ENCODE peak calls at places on chromosome 4, in six cellular contexts. Q is breast epithelium, K is DND-41, I is psoas muscle, S is mammary epithelial cell, U is fibroblast of lung. V is an unnamed sample.

GRCh38 chr4:53562409-53562808 is 28.9 kb downstream of the LNX1 start:
- DNase-seq in S (no peak), K (no peak), I (no peak), U (no peak), Q (no peak), V (no peak)

GRCh38 chr4:81460115-81460836 is 11.4 kb downstream of the RASGEF1B start:
- DNase-seq in S (no peak), I (no peak), K (no peak), U (no peak), Q (no peak), V (no peak)

GRCh38 chr4:76213415-76214268 is at the start of gene SCARB2:
- DNase-seq in Q (peak; percentile 86), K (peak; percentile 69), U (peak; percentile 85), S (peak; percentile 84), I (peak; percentile 92), V (peak; percentile 90)

GRCh38 chr4:55396305-55397023 is 707 bp downstream of the TMEM165 start:
- DNase-seq in S (peak; percentile 41), U (peak; percentile 79), I (peak; percentile 54), K (peak; percentile 53), Q (no peak), V (peak; percentile 66)

GRCh38 chr4:29113960-29114359 is 1606.2 kb upstream of the PCDH7 start:
- DNase-seq in S (no peak), I (no peak), Q (no peak), K (no peak), U (no peak), V (no peak)

GRCh38 chr4:74608151-74608949 is 163.4 kb downstream of the AREG start:
- DNase-seq in U (no peak), S (peak; percentile 89), I (no peak), Q (no peak), K (no peak), V (no peak)

GRCh38 chr4:99180367-99181169 is 36.5 kb upstream of the ADH4 start:
- DNase-seq in I (no peak), K (no peak), U (peak; percentile 87), S (peak; percentile 74), Q (no peak), V (no peak)

GRCh38 chr4:137125011-137125410 is 407.3 kb downstream of the PCDH18 start:
- DNase-seq in U (peak; percentile 17), K (no peak), S (peak; percentile 12), Q (no peak), I (no peak), V (no peak)

GRCh38 chr4:87240341-87240740 is 19.9 kb upstream of the KLHL8 start:
- DNase-seq in U (no peak), I (no peak), Q (no peak), K (no peak), S (no peak), V (no peak)

GRCh38 chr4:77586953-77587383 is 18.7 kb upstream of the CXCL13 start:
- DNase-seq in I (no peak), S (peak; percentile 82), Q (no peak), U (no peak), K (no peak), V (no peak)

GRCh38 chr4:45741897-45742296 is 382.0 kb downstream of the GABRG1 start:
- DNase-seq in U (no peak), I (no peak), Q (no peak), S (peak; percentile 5), K (no peak), V (no peak)

GRCh38 chr4:125262079-125262478 is 52.7 kb upstream of the FAT4 start:
- DNase-seq in S (no peak), Q (no peak), U (no peak), I (no peak), K (no peak), V (no peak)

GRCh38 chr4:183272384-183272783 is 47.7 kb downstream of the CLDN22 start:
- DNase-seq in I (no peak), S (no peak), K (no peak), Q (no peak), U (no peak), V (no peak)

GRCh38 chr4:15653864-15654391 is 1.2 kb downstream of the FBXL5 start:
- DNase-seq in K (peak; percentile 31), I (no peak), S (peak; percentile 66), Q (no peak), U (peak; percentile 77), V (no peak)

GRCh38 chr4:145679991-145680455 is at the start of gene C4orf51:
- DNase-seq in K (no peak), Q (no peak), S (peak; percentile 30), U (peak; percentile 56), I (no peak), V (no peak)

GRCh38 chr4:88497859-88498409 is 25.6 kb downstream of the PYURF start:
- DNase-seq in I (no peak), Q (no peak), S (no peak), U (no peak), K (no peak), V (no peak)

GRCh38 chr4:20348411-20348810 is 96.7 kb downstream of the SLIT2 start:
- DNase-seq in Q (no peak), S (no peak), K (no peak), I (no peak), U (no peak), V (no peak)

GRCh38 chr4:121156822-121157769 is 7.0 kb downstream of the TNIP3 start:
- DNase-seq in S (no peak), I (peak; percentile 15), Q (no peak), K (no peak), U (peak; percentile 25), V (peak; percentile 88)

GRCh38 chr4:136103616-136104015 is 1428.7 kb downstream of the PCDH18 start:
- DNase-seq in U (no peak), S (no peak), I (no peak), K (no peak), Q (no peak), V (no peak)

GRCh38 chr4:154332681-154333421 is 158.7 kb downstream of the DCHS2 start:
- DNase-seq in S (no peak), Q (no peak), U (peak; percentile 20), I (peak; percentile 19), K (peak; percentile 27), V (peak; percentile 31)

GRCh38 chr4:147787204-147787603 is 55.3 kb downstream of the ARHGAP10 start:
- DNase-seq in Q (no peak), U (no peak), I (peak; percentile 52), S (no peak), K (no peak), V (no peak)

GRCh38 chr4:78876568-78877320 is 62.5 kb downstream of the PAQR3 start:
- DNase-seq in U (peak; percentile 65), I (no peak), S (peak; percentile 20), K (no peak), Q (no peak), V (no peak)

GRCh38 chr4:137032242-137032641 is 500.1 kb downstream of the PCDH18 start:
- DNase-seq in I (no peak), U (peak; percentile 7), S (no peak), Q (no peak), K (no peak), V (no peak)

GRCh38 chr4:40409835-40410234 is 74.7 kb downstream of the CHRNA9 start:
- DNase-seq in Q (no peak), I (no peak), K (no peak), S (peak; percentile 56), U (peak; percentile 42), V (no peak)

DNA sequence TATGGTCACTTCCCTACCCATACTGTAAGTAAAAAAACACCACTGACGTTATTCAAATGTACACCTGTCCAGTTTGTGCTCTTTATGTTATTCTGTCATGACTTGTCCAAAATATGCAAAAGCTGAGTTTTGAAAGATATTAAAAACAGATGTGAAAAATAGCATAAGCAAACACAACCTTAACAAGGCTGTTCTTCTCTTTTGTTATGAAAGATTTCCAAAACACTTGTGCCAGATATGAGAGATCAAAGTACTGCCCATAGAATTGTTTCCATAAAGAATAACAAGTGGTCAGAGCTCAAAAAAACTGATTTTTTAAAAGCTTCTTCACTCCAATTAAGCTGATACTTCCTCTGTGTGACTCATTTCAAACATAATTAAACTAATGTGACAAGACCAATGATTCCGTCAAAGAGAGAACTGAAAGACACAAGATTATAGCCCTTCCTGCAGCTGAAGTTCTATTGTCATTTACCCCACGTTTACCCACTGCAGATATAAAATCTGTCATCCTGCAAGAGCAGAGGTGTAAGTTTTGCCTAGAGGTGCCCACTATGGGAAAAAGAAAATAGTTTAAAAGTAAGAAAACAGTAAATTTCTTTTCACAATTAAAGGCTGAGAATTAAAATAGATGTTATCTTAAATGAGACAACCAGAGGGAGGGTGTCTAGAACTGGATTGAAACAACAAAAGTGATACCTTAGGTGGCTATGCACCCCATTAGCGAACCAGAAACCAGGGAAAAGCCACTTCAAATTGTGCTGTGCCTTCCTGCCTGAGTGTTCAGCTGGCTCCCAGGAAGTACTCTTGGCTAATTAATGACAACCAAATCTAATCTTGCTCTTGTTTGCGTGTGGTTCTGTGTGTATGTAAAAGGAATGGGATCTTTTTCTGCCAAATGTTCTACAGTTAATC is 30.1 kb downstream of the RASSF6 start:
- DNase-seq in K (no peak), S (no peak), Q (no peak), I (no peak), U (no peak), V (no peak)
- H3K27ac ChIP-seq in K (peak overlapping the region; percentile 52), S (peak overlapping the region; percentile 96), Q (peak overlapping the region; percentile 21), I (no peak overlapping the region), U (peak overlapping the region; percentile 18), V (no peak overlapping the region)

GRCh38 chr4:38044060-38044459 is 83.9 kb downstream of the PTTG2 start:
- DNase-seq in K (no peak), I (no peak), Q (no peak), S (no peak), U (no peak), V (no peak)

GRCh38 chr4:38034986-38035882 is 75.0 kb downstream of the PTTG2 start:
- DNase-seq in I (no peak), K (peak; percentile 42), Q (no peak), U (peak; percentile 82), S (peak; percentile 30), V (no peak)

GRCh38 chr4:38037627-38038026 is 77.4 kb downstream of the PTTG2 start:
- DNase-seq in K (no peak), I (no peak), Q (no peak), U (no peak), S (no peak), V (no peak)

GRCh38 chr4:38036548-38036947 is 76.3 kb downstream of the PTTG2 start:
- DNase-seq in I (no peak), U (no peak), S (no peak), Q (no peak), K (no peak), V (no peak)

DNA sequence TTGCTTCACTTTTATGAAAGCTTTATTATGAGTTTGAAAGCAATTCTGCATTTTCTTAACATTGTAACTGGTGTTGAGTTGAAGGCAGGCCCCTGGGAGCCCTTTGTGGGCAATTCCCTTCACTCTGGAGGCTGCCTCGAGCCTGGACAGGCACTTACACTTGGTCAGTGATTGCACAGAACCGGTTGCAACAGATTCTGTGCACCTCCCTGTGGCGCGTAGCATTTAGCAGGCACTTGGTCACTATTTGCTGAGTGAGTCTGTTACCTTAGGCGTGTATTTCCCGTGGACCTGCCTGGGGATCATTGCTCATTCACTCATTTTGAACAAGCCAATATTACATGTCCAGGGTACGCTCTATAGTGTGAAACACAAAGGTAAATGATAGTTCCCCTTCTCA is 80.4 kb downstream of the PTTG2 start:
- DNase-seq in K (no peak), I (no peak), Q (no peak), U (no peak), S (no peak), V (no peak)
- H3K36me3 ChIP-seq in K (peaks cover 61% of the 10 kb centered on the region), I (no peaks in the 10 kb centered on the region), Q (no peaks in the 10 kb centered on the region), U (no peaks in the 10 kb centered on the region), S (peaks cover 2% of the 10 kb centered on the region), V (peaks cover 60% of the 10 kb centered on the region)

GRCh38 chr4:173119818-173120217 is 48.8 kb upstream of the GALNT7 start:
- DNase-seq in I (no peak), K (no peak), Q (no peak), U (peak; percentile 3), S (peak; percentile 70), V (no peak)
- TF ChIP-seq CTCF in I (no peak), K (no peak), Q (no peak), U (no peak), S (no peak), V (no peak)

GRCh38 chr4:10124167-10124930 is 7.8 kb upstream of the WDR1 start:
- DNase-seq in Q (no peak), U (no peak), K (peak; percentile 46), S (no peak), I (no peak), V (no peak)
- H3K27ac ChIP-seq in Q (no peak overlapping the region), U (no peak overlapping the region), K (peak overlapping the region; percentile 76), S (no peak overlapping the region), I (no peak overlapping the region), V (no peak overlapping the region)

V was measured in left lung.